ENCODE peak calls at places on chromosomes 1 and 21, in seven cellular contexts. J is hypothalamus, V is astrocyte of the spinal cord, Q is fibroblast of gingiva, X is spleen, M is T follicular helper cell, K is right cardiac atrium. B is an unnamed sample.

GRCh38 chr1:92599184-92599583 is 112.5 kb upstream of the GFI1 start:
- DNase-seq in J (no peak), V (peak), Q (peak), X (no peak), M (no peak), K (no peak), B (no peak)

GRCh38 chr1:61638296-61638695 is 86.6 kb downstream of the TM2D1 start:
- DNase-seq in J (no peak), V (peak), Q (peak), X (no peak), M (no peak), K (no peak), B (no peak)

GRCh38 chr1:188825471-188825870 is 1652.2 kb downstream of the BRINP3 start:
- DNase-seq in J (no peak), V (no peak), Q (no peak), X (no peak), M (no peak), K (no peak), B (no peak)

GRCh38 chr1:116375165-116375883 is 2.3 kb downstream of the ATP1A1 start:
- DNase-seq in J (no peak), V (no peak), Q (peak), X (no peak), M (no peak), K (no peak), B (no peak)

GRCh38 chr1:39205102-39205780 is 746 bp downstream of the MACF1 start:
- DNase-seq in J (no peak), V (peak), Q (peak), X (peak), M (no peak), K (peak), B (peak)

GRCh38 chr21:40254540-40255455 is 387.6 kb downstream of the PCP4 start:
- DNase-seq in J (peak), V (peak), Q (no peak), X (no peak), M (no peak), K (no peak), B (no peak)

GRCh38 chr21:43817157-43818086 is 28.0 kb downstream of the RRP1 start:
- DNase-seq in J (no peak), V (no peak), Q (no peak), X (peak), M (no peak), K (peak), B (no peak)

GRCh38 chr1:211495584-211495983 is 3.6 kb upstream of the RD3 start:
- DNase-seq in J (no peak), V (no peak), Q (no peak), X (peak), M (no peak), K (no peak), B (no peak)

GRCh38 chr1:206579747-206580437 is 32.4 kb downstream of the EIF2D start:
- DNase-seq in J (peak), V (peak), Q (peak), X (peak), M (peak), K (peak), B (peak)

GRCh38 chr1:171441278-171441677 is 44.1 kb upstream of the PRRC2C start:
- DNase-seq in J (no peak), V (peak), Q (peak), X (no peak), M (no peak), K (no peak), B (no peak)

B was measured in left colon.